ENCODE peak calls at places on chromosome 16, in six cellular contexts. A, D, B, Q, O and N are unnamed samples.

GRCh38 chr16:19607610-19608280 is 52.2 kb downstream of the VPS35L start:
- DNase-seq in A (peak; percentile 14), D (no peak), B (no peak), Q (no peak), O (no peak), N (no peak)

GRCh38 chr16:57801856-57802634 is at the start of gene KIFC3:
- DNase-seq in A (peak; percentile 72), D (peak; percentile 85), B (no peak), Q (peak; percentile 65), O (no peak), N (peak; percentile 52)

GRCh38 chr16:21565816-21566669 is 33.3 kb upstream of the METTL9 start:
- DNase-seq in A (no peak), D (peak; percentile 5), B (no peak), Q (no peak), O (peak; percentile 24), N (no peak)

GRCh38 chr16:31508706-31509523 is 724 bp upstream of the RUSF1 start:
- DNase-seq in A (peak; percentile 56), D (no peak), B (no peak), Q (no peak), O (no peak), N (no peak)

GRCh38 chr16:3444032-3444388 is 530 bp downstream of the NAA60 start:
- DNase-seq in A (peak; percentile 80), D (no peak), B (no peak), Q (no peak), O (no peak), N (no peak)

GRCh38 chr16:24775455-24775854 is 46.0 kb downstream of the TNRC6A start:
- DNase-seq in A (peak; percentile 37), D (no peak), B (no peak), Q (peak; percentile 82), O (no peak), N (no peak)

GRCh38 chr16:28001184-28001583 is 62.3 kb downstream of the GSG1L start:
- DNase-seq in A (no peak), D (no peak), B (no peak), Q (no peak), O (no peak), N (no peak)

GRCh38 chr16:74257061-74257460 is 39.6 kb upstream of the PSMD7 start:
- DNase-seq in A (no peak), D (no peak), B (no peak), Q (no peak), O (no peak), N (no peak)

GRCh38 chr16:78606572-78606971 is 507.1 kb downstream of the WWOX start:
- DNase-seq in A (no peak), D (no peak), B (no peak), Q (no peak), O (no peak), N (no peak)

GRCh38 chr16:14180431-14181059 is 109.4 kb downstream of the MRTFB start:
- DNase-seq in A (no peak), D (no peak), B (no peak), Q (no peak), O (no peak), N (no peak)

GRCh38 chr16:4179020-4179419 is 62.8 kb upstream of the ADCY9 start:
- DNase-seq in A (peak; percentile 54), D (peak; percentile 24), B (no peak), Q (no peak), O (peak; percentile 66), N (peak; percentile 18)

GRCh38 chr16:50942143-50942542 is 200.3 kb downstream of the CYLD start:
- DNase-seq in A (no peak), D (no peak), B (no peak), Q (no peak), O (no peak), N (no peak)

GRCh38 chr16:62036101-62036806 is at the start of gene CDH8:
- DNase-seq in A (no peak), D (no peak), B (no peak), Q (no peak), O (no peak), N (no peak)

GRCh38 chr16:58413359-58413758 is 21.1 kb downstream of the GINS3 start:
- DNase-seq in A (no peak), D (no peak), B (no peak), Q (no peak), O (no peak), N (no peak)

GRCh38 chr16:79042886-79043285 is 557.7 kb downstream of the MAF start:
- DNase-seq in A (no peak), D (no peak), B (no peak), Q (no peak), O (no peak), N (no peak)

GRCh38 chr16:12089492-12090161 is 113.1 kb downstream of the SNX29 start:
- DNase-seq in A (peak; percentile 81), D (peak; percentile 34), B (no peak), Q (no peak), O (peak; percentile 36), N (no peak)

GRCh38 chr16:8956265-8957060 is 7.2 kb downstream of the USP7 start:
- DNase-seq in A (no peak), D (peak; percentile 52), B (no peak), Q (peak; percentile 37), O (no peak), N (no peak)

GRCh38 chr16:81752876-81753227 is 26.2 kb upstream of the PLCG2 start:
- DNase-seq in A (no peak), D (no peak), B (no peak), Q (no peak), O (no peak), N (no peak)

GRCh38 chr16:81755915-81756644 is 23.0 kb upstream of the PLCG2 start:
- DNase-seq in A (no peak), D (no peak), B (no peak), Q (no peak), O (no peak), N (no peak)

GRCh38 chr16:81754810-81755209 is 24.3 kb upstream of the PLCG2 start:
- DNase-seq in A (no peak), D (no peak), B (no peak), Q (no peak), O (no peak), N (no peak)

GRCh38 chr16:81748476-81749198 is 30.5 kb upstream of the PLCG2 start:
- DNase-seq in A (no peak), D (no peak), B (no peak), Q (no peak), O (no peak), N (no peak)

DNA sequence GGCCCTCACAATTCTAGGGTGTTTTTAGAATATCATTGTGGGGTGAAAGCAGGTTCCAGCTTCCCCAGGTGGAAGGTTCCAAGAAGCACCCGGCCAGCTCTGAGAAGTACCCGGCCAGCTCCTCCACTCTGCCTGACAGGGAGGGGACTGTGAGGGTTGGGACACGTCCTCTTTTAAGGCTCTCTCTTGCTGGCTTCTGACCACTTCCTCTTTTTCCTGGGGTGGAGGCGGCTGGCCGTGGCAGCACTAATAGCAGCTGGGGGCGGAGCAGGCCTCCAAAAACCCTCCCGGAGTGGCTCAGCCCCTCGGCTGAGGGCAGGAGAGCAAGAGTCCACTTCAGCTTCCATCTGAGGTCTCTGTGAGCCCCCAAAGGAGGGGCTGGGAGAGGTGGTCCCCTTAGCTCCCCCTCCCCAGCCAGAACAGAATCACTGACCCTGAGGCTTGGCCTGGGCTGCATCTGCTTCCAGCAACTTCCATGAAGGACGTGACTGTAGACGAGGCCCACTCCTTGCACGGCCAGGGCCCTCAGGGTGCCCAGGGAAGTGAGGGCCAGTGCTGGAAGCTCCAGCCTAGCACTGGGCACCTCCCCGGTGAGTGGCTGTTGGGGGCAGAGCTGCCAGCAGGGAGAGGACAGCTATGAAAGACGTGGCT is 26.7 kb upstream of the PLCG2 start:
- DNase-seq in A (no peak), D (no peak), B (no peak), Q (no peak), O (no peak), N (no peak)
- TF ChIP-seq POLR2A in A (no peak), D (no peak), B (no peak), Q (no peak), O (no peak), N (peak; percentile 20)

GRCh38 chr16:23597003-23597756 is 1.1 kb upstream of the NDUFAB1 start:
- DNase-seq in A (no peak), D (no peak), B (peak; percentile 33), Q (no peak), O (no peak), N (no peak)

GRCh38 chr16:23590181-23590580 is 5.9 kb downstream of the NDUFAB1 start:
- DNase-seq in A (no peak), D (no peak), B (no peak), Q (no peak), O (no peak), N (no peak)

GRCh38 chr16:23594186-23594585 is 1.9 kb downstream of the NDUFAB1 start:
- DNase-seq in A (no peak), D (no peak), B (no peak), Q (no peak), O (no peak), N (no peak)

GRCh38 chr16:23595246-23595950 is 718 bp downstream of the NDUFAB1 start:
- DNase-seq in A (no peak), D (no peak), B (no peak), Q (no peak), O (no peak), N (no peak)

GRCh38 chr16:23595951-23596720 is at the start of gene NDUFAB1:
- DNase-seq in A (peak; percentile 83), D (peak; percentile 87), B (peak; percentile 43), Q (peak; percentile 83), O (peak; percentile 86), N (peak; percentile 89)
- TF ChIP-seq POLR2A in A (peak; percentile 61), D (no peak), B (no peak), Q (peak; percentile 14), O (no peak), N (peak; percentile 60)

GRCh38 chr16:106623-107324 is 28.7 kb downstream of the MPG start:
- DNase-seq in A (peak; percentile 84), D (no peak), B (peak; percentile 41), Q (peak; percentile 65), O (no peak), N (peak; percentile 70)
- TF ChIP-seq POLR2A in A (no peak), D (no peak), B (no peak), Q (no peak), O (no peak), N (no peak)

GRCh38 chr16:88811850-88812736 is at the start of gene APRT:
- DNase-seq in A (peak; percentile 95), D (peak; percentile 98), B (peak; percentile 79), Q (peak; percentile 88), O (peak; percentile 98), N (peak; percentile 88)
- TF ChIP-seq POLR2A in A (peak; percentile 87), D (peak; percentile 28), B (no peak), Q (peak; percentile 79), O (no peak), N (peak; percentile 71)

GRCh38 chr16:67170948-67171649 is 761 bp downstream of the NOL3 start:
- DNase-seq in A (peak; percentile 41), D (no peak), B (no peak), Q (peak; percentile 32), O (no peak), N (no peak)

GRCh38 chr16:67173323-67173722 is 3.0 kb downstream of the NOL3 start:
- DNase-seq in A (no peak), D (no peak), B (no peak), Q (no peak), O (no peak), N (no peak)

GRCh38 chr16:67176662-67177061 is 6.3 kb downstream of the NOL3 start:
- DNase-seq in A (no peak), D (no peak), B (no peak), Q (no peak), O (no peak), N (no peak)

GRCh38 chr16:67174706-67175231 is 4.4 kb downstream of the NOL3 start:
- DNase-seq in A (no peak), D (no peak), B (no peak), Q (no peak), O (no peak), N (no peak)

GRCh38 chr16:67173808-67174705 is 3.7 kb downstream of the NOL3 start:
- DNase-seq in A (peak; percentile 76), D (peak; percentile 76), B (no peak), Q (peak; percentile 54), O (peak; percentile 86), N (peak; percentile 97)
- TF ChIP-seq POLR2A in A (no peak), D (peak; percentile 56), B (no peak), Q (peak; percentile 36), O (no peak), N (peak; percentile 72)